ENCODE peak calls at places on chromosome 7, in four cellular contexts. Z, B, Y and I are unnamed samples.

GRCh38 chr7:29207469-29207868 is 12.9 kb downstream of the CHN2 start:
- DNase-seq in Y (no peak), Z (peak; percentile 67), B (no peak), I (no peak)

GRCh38 chr7:108073305-108074070 is 56.7 kb downstream of the LAMB4 start:
- DNase-seq in Z (no peak), Y (no peak), B (no peak), I (no peak)

GRCh38 chr7:45001138-45001694 is 1.2 kb downstream of the CCM2 start:
- DNase-seq in B (peak; percentile 69), Y (no peak), Z (no peak), I (peak; percentile 26)

GRCh38 chr7:40800771-40801170 is 666.0 kb downstream of the SUGCT start:
- DNase-seq in Z (no peak), B (no peak), Y (no peak), I (no peak)

GRCh38 chr7:24971333-24972165 is 8.4 kb downstream of the OSBPL3 start:
- DNase-seq in B (peak; percentile 43), Z (peak; percentile 80), Y (no peak), I (no peak)

GRCh38 chr7:66921396-66921917 is 432 bp downstream of the TMEM248 start:
- DNase-seq in Y (no peak), B (peak; percentile 84), Z (no peak), I (peak; percentile 25)

GRCh38 chr7:17181482-17181881 is 117.0 kb upstream of the AHR start:
- DNase-seq in Z (no peak), B (no peak), Y (no peak), I (no peak)

GRCh38 chr7:151110236-151110940 is 24.1 kb downstream of the AGAP3 start:
- DNase-seq in B (no peak), Z (no peak), Y (no peak), I (no peak)

GRCh38 chr7:139490130-139490529 is 6.7 kb upstream of the KLRG2 start:
- DNase-seq in B (no peak), Y (no peak), Z (no peak), I (no peak)

GRCh38 chr7:75856562-75856961 is 22.3 kb upstream of the RHBDD2 start:
- DNase-seq in Y (no peak), B (no peak), Z (no peak), I (no peak)

GRCh38 chr7:142809671-142810070 is 38.9 kb downstream of the PRSS2 start:
- DNase-seq in Z (no peak), Y (no peak), B (no peak), I (no peak)

GRCh38 chr7:142807855-142808460 is 37.2 kb downstream of the PRSS2 start:
- DNase-seq in Z (no peak), B (peak; percentile 39), Y (peak; percentile 73), I (no peak)

GRCh38 chr7:142806957-142807356 is 36.2 kb downstream of the PRSS2 start:
- DNase-seq in B (no peak), Y (no peak), Z (no peak), I (no peak)

GRCh38 chr7:142808461-142808801 is 37.7 kb downstream of the PRSS2 start:
- DNase-seq in B (no peak), Z (no peak), Y (no peak), I (no peak)

GRCh38 chr7:142808802-142809583 is 38.2 kb downstream of the PRSS2 start:
- DNase-seq in Y (peak; percentile 96), Z (no peak), B (peak; percentile 70), I (no peak)
- TF ChIP-seq BHLHE40 in Y (peak; percentile 84), Z (no peak), B (peak; percentile 23), I (no peak)

DNA sequence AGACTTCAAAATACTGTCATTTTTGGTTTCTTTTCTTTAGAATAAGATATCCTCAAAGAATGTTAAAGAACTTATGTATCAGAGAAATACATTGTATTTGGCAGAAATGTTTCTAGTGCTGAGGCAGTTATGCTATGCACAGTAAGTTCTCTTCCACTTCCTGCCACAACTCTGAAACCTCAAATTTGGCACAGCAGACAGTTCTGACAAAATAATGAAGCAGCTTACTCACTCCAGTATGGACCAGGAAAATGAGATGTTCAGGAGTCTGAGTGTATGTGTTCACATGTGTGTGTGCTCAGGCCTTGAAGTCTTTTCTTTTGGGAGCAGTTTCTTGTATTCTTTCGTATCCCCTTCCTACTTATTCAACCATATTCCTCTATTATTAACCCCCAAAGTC is 197.0 kb upstream of the AGK start:
- DNase-seq in Z (no peak), B (no peak), Y (no peak), I (no peak)
- TF ChIP-seq TARDBP in Z (no peak), B (no peak), Y (no peak), I (no peak)

DNA sequence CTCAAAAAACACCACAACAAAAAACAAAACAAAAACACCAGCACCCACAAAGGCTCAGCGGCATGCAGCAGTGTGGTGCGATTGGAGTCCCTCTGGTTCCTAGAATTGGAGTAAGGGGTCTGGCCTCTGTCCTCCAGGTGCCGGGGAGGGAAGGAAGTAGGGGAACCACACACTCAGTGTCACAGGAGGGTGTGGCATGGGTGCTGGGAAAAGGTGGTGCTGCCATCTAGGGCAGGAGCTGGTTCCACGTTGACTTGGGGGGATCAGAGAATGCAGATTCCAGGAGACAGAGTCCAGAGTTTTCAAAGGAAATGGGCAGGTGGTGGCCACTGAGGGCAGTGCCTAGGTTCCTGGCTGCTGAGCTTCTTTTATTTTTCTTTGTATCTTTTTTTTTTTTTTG is 19.8 kb upstream of the WIPI2 start:
- DNase-seq in Z (no peak), B (no peak), Y (no peak), I (no peak)
- TF ChIP-seq BHLHE40 in Z (no peak), B (no peak), Y (no peak), I (no peak)

GRCh38 chr7:135678612-135679575 is 16.6 kb downstream of the STMP1 start:
- DNase-seq in B (no peak), Y (no peak), Z (no peak), I (no peak)
- TF ChIP-seq TARDBP in B (no peak), Y (no peak), Z (no peak), I (no peak)

GRCh38 chr7:110317699-110318265 is 773.1 kb upstream of the LRRN3 start:
- DNase-seq in Y (no peak), B (no peak), Z (peak; percentile 14), I (no peak)
- TF ChIP-seq BHLHE40 in Y (no peak), B (no peak), Z (no peak), I (no peak)